ENCODE peak calls at places on chromosomes 16 and 17, in eight cellular contexts. X is astrocyte; R is transverse colon; C is GM23248; Z is PC-9; D is effector memory CD4-positive, alpha-beta T cell; A is left ventricle myocardium inferior; H is neural progenitor cell. Q is an unnamed sample.

GRCh38 chr17:8445536-8445935 is 9.9 kb downstream of the NDEL1 start:
- DNase-seq in D (no peak), H (no peak), A (no peak), Z (no peak), C (no peak), X (no peak), R (no peak), Q (no peak)

GRCh38 chr17:69501591-69502468 is 87.3 kb downstream of the MAP2K6 start:
- DNase-seq in A (no peak), R (peak; percentile 47), X (peak; percentile 78), Z (no peak), H (peak; percentile 27), D (no peak), C (peak; percentile 68), Q (peak; percentile 20)

GRCh38 chr17:63911657-63912100 is 621 bp upstream of the CSHL1 start:
- DNase-seq in H (peak; percentile 59), R (peak; percentile 44), D (peak; percentile 50), C (peak; percentile 52), X (peak; percentile 3), Z (no peak), A (no peak), Q (peak; percentile 31)

GRCh38 chr17:14061666-14062560 is 7.4 kb upstream of the COX10 start:
- DNase-seq in C (peak; percentile 93), R (no peak), Z (peak; percentile 37), D (no peak), X (peak; percentile 88), H (no peak), A (no peak), Q (no peak)

GRCh38 chr17:2707721-2708584 is 3.6 kb downstream of the CLUH start:
- DNase-seq in H (peak; percentile 72), Z (peak; percentile 24), R (peak; percentile 35), X (no peak), D (no peak), A (peak; percentile 84), C (peak; percentile 40), Q (peak; percentile 44)

GRCh38 chr17:40615295-40615988 is 32.2 kb downstream of the SMARCE1 start:
- DNase-seq in Z (peak; percentile 72), R (peak; percentile 59), H (peak; percentile 68), X (peak; percentile 22), C (peak; percentile 58), A (no peak), D (no peak), Q (peak; percentile 47)

GRCh38 chr16:17129971-17130370 is 340.8 kb downstream of the XYLT1 start:
- DNase-seq in X (no peak), A (no peak), C (no peak), H (no peak), D (no peak), R (no peak), Z (no peak), Q (no peak)

GRCh38 chr17:47698749-47699535 is 5.0 kb downstream of the TBKBP1 start:
- DNase-seq in A (peak; percentile 55), R (peak; percentile 67), C (peak; percentile 70), Z (peak; percentile 42), D (peak; percentile 64), X (no peak), H (peak; percentile 75), Q (peak; percentile 48)

GRCh38 chr17:74218436-74218835 is 5.1 kb downstream of the TTYH2 start:
- DNase-seq in X (no peak), R (no peak), A (no peak), Z (no peak), H (no peak), C (no peak), D (no peak), Q (peak; percentile 36)

GRCh38 chr16:17836868-17837602 is 366.3 kb upstream of the XYLT1 start:
- DNase-seq in R (no peak), X (peak; percentile 100), Z (peak; percentile 54), A (no peak), D (no peak), H (peak; percentile 75), C (peak; percentile 95), Q (no peak)

GRCh38 chr16:4097826-4098240 is 18.4 kb downstream of the ADCY9 start:
- DNase-seq in D (no peak), Z (peak; percentile 42), C (no peak), H (no peak), R (no peak), X (no peak), A (no peak), Q (no peak)

GRCh38 chr17:28325221-28325620 is 6.2 kb downstream of the TMEM97 start:
- DNase-seq in D (no peak), X (no peak), C (no peak), A (no peak), H (no peak), Z (no peak), R (no peak), Q (no peak)
- H3K4me1 ChIP-seq in D (no peaks in the 10 kb centered on the region), X (no peaks in the 10 kb centered on the region), C (no peaks in the 10 kb centered on the region), A (no peaks in the 10 kb centered on the region), H (peaks cover 20% of the 10 kb centered on the region), Z (peaks cover 75% of the 10 kb centered on the region), R (peaks cover 27% of the 10 kb centered on the region), Q (no peaks in the 10 kb centered on the region)

DNA sequence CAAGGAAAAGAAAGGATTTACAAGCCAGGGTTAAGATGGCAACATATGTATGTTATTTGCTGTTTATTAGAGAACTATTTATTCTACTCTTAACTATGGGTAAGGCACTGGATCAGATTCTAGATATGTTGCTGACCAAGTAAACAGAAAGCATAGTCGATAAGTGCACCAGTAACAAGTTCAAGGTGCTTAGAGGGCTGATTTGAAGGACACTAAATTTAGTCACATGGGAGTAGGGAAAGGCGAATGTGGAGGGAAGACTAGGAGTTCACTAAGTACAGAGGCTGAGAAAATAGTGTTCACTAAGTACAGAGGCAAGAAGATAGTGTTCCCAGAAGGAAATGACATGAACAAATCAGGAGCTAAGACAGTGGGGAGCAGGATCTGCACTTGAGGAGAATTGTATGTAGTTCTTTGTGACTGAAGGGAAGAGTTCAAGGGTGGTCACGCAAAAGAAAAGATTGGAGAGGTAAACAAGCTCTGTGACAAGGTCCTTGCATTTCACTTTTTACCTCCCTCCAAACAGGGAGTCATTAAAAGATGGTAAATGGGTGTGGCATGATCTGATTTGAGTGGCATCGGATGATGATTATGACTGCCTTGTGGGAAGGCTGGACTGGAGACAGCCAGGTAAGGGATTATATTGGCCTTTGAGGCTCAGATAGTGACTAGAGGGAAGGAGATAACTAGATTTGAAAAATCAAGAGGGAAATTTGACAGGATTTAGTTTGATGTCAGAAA is 20.9 kb downstream of the HEATR9 start:
- DNase-seq in D (no peak), R (no peak), H (no peak), C (no peak), A (no peak), Z (no peak), X (no peak), Q (no peak)
- H3K36me3 ChIP-seq in D (peaks cover 46% of the 10 kb centered on the region), R (no peaks in the 10 kb centered on the region), H (peaks cover 28% of the 10 kb centered on the region), C (peaks cover 56% of the 10 kb centered on the region), A (peaks cover 48% of the 10 kb centered on the region), Z (peaks cover 29% of the 10 kb centered on the region), X (peaks cover 38% of the 10 kb centered on the region), Q (no peaks in the 10 kb centered on the region)

GRCh38 chr16:47043200-47043599 is 69.7 kb upstream of the DNAJA2 start:
- DNase-seq in Z (no peak), A (no peak), D (no peak), H (no peak), X (no peak), C (no peak), R (no peak), Q (no peak)
- H3K4me1 ChIP-seq in Z (no peaks in the 10 kb centered on the region), A (peaks cover under 1% of the 10 kb centered on the region), D (no peaks in the 10 kb centered on the region), H (peaks cover 13% of the 10 kb centered on the region), X (no peaks in the 10 kb centered on the region), C (no peaks in the 10 kb centered on the region), R (no peaks in the 10 kb centered on the region), Q (no peaks in the 10 kb centered on the region)

GRCh38 chr16:11042205-11042604 is 97.8 kb downstream of the CLEC16A start:
- DNase-seq in D (no peak), R (no peak), C (no peak), A (no peak), X (no peak), Z (no peak), H (no peak), Q (no peak)
- H3K36me3 ChIP-seq in D (peaks cover 32% of the 10 kb centered on the region), R (no peaks in the 10 kb centered on the region), C (peaks cover 3% of the 10 kb centered on the region), A (peaks cover 81% of the 10 kb centered on the region), X (peaks cover 14% of the 10 kb centered on the region), Z (peaks cover 6% of the 10 kb centered on the region), H (no peaks in the 10 kb centered on the region), Q (no peaks in the 10 kb centered on the region)

GRCh38 chr16:20915733-20916132 is 15.2 kb downstream of the LYRM1 start:
- DNase-seq in H (no peak), X (no peak), Z (no peak), A (no peak), R (no peak), D (no peak), C (no peak), Q (no peak)

GRCh38 chr16:20906225-20906870 is 5.8 kb downstream of the LYRM1 start:
- DNase-seq in Z (peak; percentile 96), D (no peak), X (peak; percentile 92), C (peak; percentile 88), A (no peak), H (no peak), R (no peak), Q (peak; percentile 54)

GRCh38 chr16:20906871-20907255 is 6.3 kb downstream of the LYRM1 start:
- DNase-seq in C (no peak), R (no peak), A (no peak), H (no peak), Z (no peak), X (no peak), D (no peak), Q (no peak)

GRCh38 chr16:20911361-20911760 is 10.8 kb downstream of the LYRM1 start:
- DNase-seq in R (no peak), C (peak; percentile 88), Z (peak; percentile 60), A (no peak), D (no peak), X (no peak), H (no peak), Q (no peak)

GRCh38 chr16:20910781-20911321 is 10.3 kb downstream of the LYRM1 start:
- DNase-seq in Z (peak; percentile 99), C (peak; percentile 93), D (no peak), H (no peak), X (peak; percentile 96), R (no peak), A (no peak), Q (no peak)
- H3K4me1 ChIP-seq in Z (peaks cover 88% of the 10 kb centered on the region), C (peaks cover 60% of the 10 kb centered on the region), D (no peaks in the 10 kb centered on the region), H (peaks cover 6% of the 10 kb centered on the region), X (peaks cover 40% of the 10 kb centered on the region), R (peaks cover 35% of the 10 kb centered on the region), A (peaks cover 65% of the 10 kb centered on the region), Q (peaks cover 9% of the 10 kb centered on the region)

GRCh38 chr17:61387511-61388305 is 11.9 kb upstream of the TBX2 start:
- DNase-seq in C (no peak), A (no peak), R (no peak), H (no peak), D (no peak), X (no peak), Z (no peak), Q (no peak)
- H3K36me3 ChIP-seq in C (no peaks in the 10 kb centered on the region), A (no peaks in the 10 kb centered on the region), R (no peaks in the 10 kb centered on the region), H (no peaks in the 10 kb centered on the region), D (no peaks in the 10 kb centered on the region), X (no peaks in the 10 kb centered on the region), Z (no peaks in the 10 kb centered on the region), Q (no peaks in the 10 kb centered on the region)

Q was measured in uterus.